ENCODE peak calls at places on chromosomes 3 and 15, in nine cellular contexts. I is T-helper 2 cell; J is CD8-positive, alpha-beta T cell; A is LNCaP clone FGC; W is H7; F is amniotic epithelial cell; M is GM23248; K is stimulated activated CD8-positive, alpha-beta memory T cell treated with anti-CD3 and anti-CD28 coated beads, Interleukin-4, amount 100 ng/mL, for 4 hours; S is epithelial cell of esophagus. H is an unnamed sample.

GRCh38 chr3:8069471-8069870 is 432.2 kb upstream of the LMCD1 start:
- DNase-seq in I (no peak), J (no peak), A (no peak), W (no peak), F (no peak), M (no peak), K (no peak), S (peak), H (no peak)

GRCh38 chr3:148319161-148319915 is 378.4 kb upstream of the AGTR1 start:
- DNase-seq in I (no peak), J (no peak), A (no peak), W (no peak), F (peak), M (peak), K (no peak), S (peak), H (no peak)

GRCh38 chr3:133767607-133768006 is 21.4 kb downstream of the TF start:
- DNase-seq in I (no peak), J (no peak), A (no peak), W (no peak), F (no peak), M (no peak), K (no peak), S (no peak), H (no peak)

GRCh38 chr3:169243122-169243521 is 420.4 kb downstream of the MECOM start:
- DNase-seq in I (no peak), J (no peak), A (peak), W (no peak), F (peak), M (no peak), K (no peak), S (no peak), H (no peak)

GRCh38 chr3:4718179-4718736 is 225.1 kb downstream of the ITPR1 start:
- DNase-seq in I (no peak), J (no peak), A (no peak), W (no peak), F (no peak), M (no peak), K (no peak), S (no peak), H (no peak)

GRCh38 chr3:141972394-141972793 is 96.0 kb downstream of the ATP1B3 start:
- DNase-seq in I (no peak), J (no peak), A (no peak), W (no peak), F (peak), M (peak), K (no peak), S (peak), H (no peak)

GRCh38 chr3:14488286-14489036 is 51.7 kb downstream of the GRIP2 start:
- DNase-seq in I (no peak), J (no peak), A (no peak), W (no peak), F (no peak), M (no peak), K (no peak), S (peak), H (no peak)

GRCh38 chr3:101333883-101334282 is 13.5 kb upstream of the IMPG2 start:
- DNase-seq in I (no peak), J (no peak), A (no peak), W (no peak), F (no peak), M (no peak), K (no peak), S (no peak), H (no peak)

GRCh38 chr3:183215591-183216202 is 37.4 kb upstream of the B3GNT5 start:
- DNase-seq in I (no peak), J (no peak), A (peak), W (no peak), F (no peak), M (no peak), K (no peak), S (no peak), H (no peak)

GRCh38 chr3:111594205-111594604 is 941 bp downstream of the ZBED2 start:
- DNase-seq in I (no peak), J (no peak), A (no peak), W (no peak), F (peak), M (peak), K (no peak), S (peak), H (no peak)

GRCh38 chr3:2517479-2518188 is 419.0 kb downstream of the CNTN4 start:
- DNase-seq in I (no peak), J (no peak), A (no peak), W (no peak), F (no peak), M (no peak), K (no peak), S (no peak), H (no peak)

GRCh38 chr15:95804484-95804883 is 526.0 kb upstream of the NR2F2 start:
- DNase-seq in I (no peak), J (no peak), A (no peak), W (no peak), F (peak), M (no peak), K (no peak), S (no peak), H (no peak)

GRCh38 chr15:94080416-94080815 is 150.9 kb upstream of the MCTP2 start:
- DNase-seq in I (no peak), J (no peak), A (no peak), W (peak), F (peak), M (peak), K (no peak), S (peak), H (no peak)

GRCh38 chr3:169945313-169945712 is 21.3 kb upstream of the SEC62 start:
- DNase-seq in I (no peak), J (no peak), A (no peak), W (no peak), F (no peak), M (peak), K (no peak), S (no peak), H (no peak)

GRCh38 chr15:38029741-38030140 is 95.3 kb downstream of the TMCO5A start:
- DNase-seq in I (no peak), J (no peak), A (no peak), W (no peak), F (peak), M (no peak), K (no peak), S (no peak), H (no peak)

GRCh38 chr3:40191251-40191650 is 118.3 kb upstream of the EIF1B start:
- DNase-seq in I (no peak), J (no peak), A (no peak), W (no peak), F (no peak), M (no peak), K (no peak), S (no peak), H (no peak)

GRCh38 chr3:11651900-11652299 is 8.2 kb upstream of the VGLL4 start:
- DNase-seq in I (no peak), J (no peak), A (no peak), W (no peak), F (peak), M (peak), K (no peak), S (peak), H (no peak)